ENCODE peak calls at places on chromosomes 13 and 19, in five cellular contexts. F is fibroblast of lung; T is heart left ventricle; K is CD4-positive, CD25-positive, alpha-beta regulatory T cell; R is left lung. V is an unnamed sample.

GRCh38 chr19:38090561-38090960 is 133.5 kb downstream of the DPF1 start:
- DNase-seq in K (no peak), T (no peak), R (no peak), F (no peak), V (no peak)

GRCh38 chr13:73714522-73714921 is 419.7 kb downstream of the KLF12 start:
- DNase-seq in K (no peak), R (no peak), T (no peak), F (no peak), V (no peak)

GRCh38 chr13:65378943-65379519 is 1851.1 kb downstream of the PCDH9 start:
- DNase-seq in K (no peak), R (no peak), T (no peak), F (peak), V (no peak)

GRCh38 chr13:21973437-21974125 is 302.7 kb downstream of the FGF9 start:
- DNase-seq in R (no peak), K (no peak), T (no peak), F (no peak), V (no peak)

GRCh38 chr13:90427322-90428272 is 919.9 kb upstream of the MIR17HG start:
- DNase-seq in R (no peak), F (no peak), K (no peak), T (no peak), V (no peak)

GRCh38 chr13:50529154-50529882 is 314.2 kb downstream of the DLEU7 start:
- DNase-seq in K (peak), T (peak), F (peak), R (peak), V (peak)

GRCh38 chr19:56834564-56835375 is 5.8 kb downstream of the PEG3 start:
- DNase-seq in K (no peak), T (no peak), R (no peak), F (no peak), V (no peak)

GRCh38 chr13:25988655-25989054 is 63.2 kb downstream of the SHISA2 start:
- DNase-seq in T (no peak), F (no peak), R (no peak), K (no peak), V (no peak)

GRCh38 chr13:101434486-101434885 is 18.0 kb upstream of the ITGBL1 start:
- DNase-seq in T (no peak), F (no peak), K (no peak), R (no peak), V (no peak)

GRCh38 chr13:51154029-51154555 is 43.0 kb upstream of the C13orf42 start:
- DNase-seq in R (no peak), F (peak), T (no peak), K (peak), V (no peak)

GRCh38 chr19:23002690-23003422 is at the start of gene ZNF728:
- DNase-seq in K (no peak), T (peak), R (peak), F (no peak), V (no peak)

GRCh38 chr19:944171-944567 is 18.3 kb downstream of the ARID3A start:
- DNase-seq in R (no peak), T (no peak), F (no peak), K (no peak), V (no peak)

GRCh38 chr19:30649934-30650614 is 277.9 kb downstream of the ZNF536 start:
- DNase-seq in T (no peak), K (peak), F (peak), R (no peak), V (no peak)

GRCh38 chr13:110480161-110480560 is 81.4 kb downstream of the RAB20 start:
- DNase-seq in T (no peak), K (no peak), F (no peak), R (no peak), V (no peak)

GRCh38 chr13:76939215-76939614 is 9.1 kb upstream of the ACOD1 start:
- DNase-seq in F (peak), K (no peak), T (no peak), R (no peak), V (no peak)

GRCh38 chr19:49488046-49488862 is 846 bp downstream of the RPL13A start:
- DNase-seq in T (no peak), K (no peak), F (no peak), R (no peak), V (no peak)

GRCh38 chr19:14081797-14082674 is 3.5 kb downstream of the C19orf67 start:
- DNase-seq in R (peak), T (no peak), F (no peak), K (peak), V (no peak)

V was measured in non-pigmented ciliary epithelial cell.